ENCODE peak calls at places on chromosomes 13 and 19, in four cellular contexts. M is neuronal stem cell, W is K562, X is fibroblast of lung. A is an unnamed sample.
A peak's percentile ranks its signal among the peaks of the same experiment; 100 is the strongest.

GRCh38 chr13:27665333-27665732 is 43.6 kb downstream of the POLR1D start:
- DNase-seq in M (no peak), X (peak; percentile 9), W (no peak), A (no peak)

GRCh38 chr13:42181381-42181953 is 90.5 kb upstream of the AKAP11 start:
- DNase-seq in M (no peak), X (no peak), W (no peak), A (peak; percentile 12)

GRCh38 chr19:57566396-57567256 is 7.0 kb upstream of the ZNF550 start:
- DNase-seq in M (no peak), W (peak; percentile 54), X (peak; percentile 54), A (peak; percentile 16)

GRCh38 chr13:43261018-43261417 is 237.6 kb downstream of the DNAJC15 start:
- DNase-seq in X (peak; percentile 65), M (no peak), W (no peak), A (no peak)

GRCh38 chr19:33241530-33242101 is 16.0 kb upstream of the SLC7A10 start:
- DNase-seq in W (peak; percentile 30), M (no peak), X (no peak), A (peak; percentile 46)

GRCh38 chr13:92187378-92187989 is 789.1 kb downstream of the GPC5 start:
- DNase-seq in M (peak; percentile 50), W (peak; percentile 28), X (peak; percentile 62), A (peak; percentile 69)

GRCh38 chr19:13215572-13216380 is 65.6 kb downstream of the IER2 start:
- DNase-seq in W (no peak), X (no peak), M (no peak), A (peak; percentile 3)

GRCh38 chr13:25691654-25692053 is 319.9 kb downstream of the ATP8A2 start:
- DNase-seq in M (no peak), W (no peak), X (no peak), A (no peak)

GRCh38 chr13:37446503-37446902 is 152.1 kb downstream of the POSTN start:
- DNase-seq in M (no peak), W (no peak), X (peak; percentile 91), A (peak; percentile 41)

GRCh38 chr13:67308004-67308772 is 78.1 kb upstream of the PCDH9 start:
- DNase-seq in M (no peak), X (no peak), W (no peak), A (no peak)

GRCh38 chr13:32850311-32851052 is 165.7 kb upstream of the KL start:
- DNase-seq in M (no peak), X (no peak), W (no peak), A (no peak)
- H3K4me2 ChIP-seq in M (no peak overlapping the region), X (no peak overlapping the region), W (no peak overlapping the region), A (no peak overlapping the region)

DNA sequence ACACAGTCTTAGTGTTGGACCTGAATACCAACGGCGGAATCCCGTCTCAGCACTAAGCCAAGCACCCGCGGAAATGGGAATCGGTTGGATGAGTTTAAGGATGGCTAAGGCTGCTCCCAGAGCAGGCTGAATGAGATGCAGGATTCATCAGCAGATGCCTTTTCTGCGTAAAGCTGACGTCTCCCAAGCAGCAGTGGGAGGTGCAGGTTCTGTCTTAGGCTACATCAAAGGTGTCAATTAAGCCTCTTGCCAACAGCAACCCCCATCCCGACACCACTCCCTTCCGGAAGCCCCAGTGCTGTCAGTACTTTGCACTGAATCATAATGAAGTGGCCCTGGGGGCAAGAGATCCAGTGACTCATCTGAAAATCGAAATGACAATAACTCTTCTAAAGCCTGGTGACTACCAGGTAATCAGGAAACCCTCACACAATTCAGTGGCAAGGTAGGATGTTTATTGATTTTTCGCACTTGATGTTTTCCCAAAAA is 275.6 kb downstream of the DCLK1 start:
- DNase-seq in M (peak; percentile 8), X (no peak), W (no peak), A (no peak)
- H3K4me2 ChIP-seq in M (no peak overlapping the region), X (no peak overlapping the region), W (no peak overlapping the region), A (no peak overlapping the region)

GRCh38 chr13:110799246-110800236 is 86.0 kb downstream of the ING1 start:
- DNase-seq in X (peak; percentile 93), W (no peak), M (no peak), A (peak; percentile 73)
- H3K4me2 ChIP-seq in X (peak overlapping the region; percentile 92), W (no peak overlapping the region), M (no peak overlapping the region), A (peak overlapping the region; percentile 59)

GRCh38 chr19:1962674-1963073 is 21.7 kb downstream of the CSNK1G2 start:
- DNase-seq in X (no peak), W (no peak), M (no peak), A (no peak)
- H3K4me2 ChIP-seq in X (no peak overlapping the region), W (no peak overlapping the region), M (no peak overlapping the region), A (no peak overlapping the region)

DNA sequence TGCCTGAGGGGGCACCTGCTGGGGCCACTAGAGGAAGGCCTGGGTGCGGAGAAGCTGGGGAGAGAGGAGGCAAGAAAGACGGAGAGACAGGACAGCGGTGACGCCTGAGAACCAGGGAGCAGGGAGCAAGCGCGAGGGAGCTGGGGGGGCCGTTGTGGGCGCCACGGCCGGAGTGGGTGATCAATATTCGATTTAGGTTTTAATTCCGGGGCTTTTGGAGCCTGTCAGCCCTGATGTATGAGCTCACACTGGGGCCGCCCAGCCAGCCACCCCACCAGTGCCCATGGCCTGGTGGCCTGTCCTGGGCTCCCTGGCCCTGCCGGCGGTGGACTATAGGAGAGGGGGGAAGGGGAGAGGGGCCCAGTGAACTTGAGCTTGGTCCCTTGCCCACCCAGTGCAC is 8.7 kb upstream of the ERFL start:
- DNase-seq in W (no peak), X (no peak), M (no peak), A (no peak)
- H3K4me2 ChIP-seq in W (no peak overlapping the region), X (no peak overlapping the region), M (no peak overlapping the region), A (no peak overlapping the region)

GRCh38 chr19:29614780-29615179 is 8.7 kb downstream of the POP4 start:
- DNase-seq in M (no peak), W (no peak), X (no peak), A (no peak)
- H3K4me2 ChIP-seq in M (no peak overlapping the region), W (no peak overlapping the region), X (no peak overlapping the region), A (no peak overlapping the region)

GRCh38 chr19:55087542-55087935 is 11.9 kb downstream of the EPS8L1 start:
- DNase-seq in W (no peak), M (no peak), X (peak; percentile 19), A (no peak)

GRCh38 chr19:55089279-55089944 is 13.7 kb downstream of the EPS8L1 start:
- DNase-seq in M (no peak), X (no peak), W (no peak), A (no peak)

GRCh38 chr19:55088021-55088451 is 12.4 kb downstream of the EPS8L1 start:
- DNase-seq in W (no peak), X (no peak), M (no peak), A (no peak)

GRCh38 chr19:55086730-55087541 is 11.3 kb downstream of the EPS8L1 start:
- DNase-seq in X (peak; percentile 92), M (peak; percentile 99), W (no peak), A (peak; percentile 94)

GRCh38 chr19:55088543-55089265 is 13.0 kb downstream of the EPS8L1 start:
- DNase-seq in X (peak; percentile 61), W (peak; percentile 87), M (peak; percentile 92), A (peak; percentile 85)
- H3K4me2 ChIP-seq in X (no peak overlapping the region), W (no peak overlapping the region), M (peak overlapping the region; percentile 97), A (no peak overlapping the region)